ENCODE peak calls at places on chromosomes 3 and 15, in four cellular contexts. J is H9, S is IMR-90, F is trophoblast cell. R is an unnamed sample.

GRCh38 chr15:79065361-79065743 is 25.2 kb downstream of the RASGRF1 start:
- DNase-seq in J (no peak), F (no peak), S (no peak), R (no peak)

GRCh38 chr3:136544532-136544931 is 207.6 kb downstream of the STAG1 start:
- DNase-seq in F (peak), J (no peak), S (peak), R (peak)

GRCh38 chr15:98878172-98878571 is 129.4 kb downstream of the PGPEP1L start:
- DNase-seq in J (no peak), S (peak), F (peak), R (peak)

GRCh38 chr15:32927124-32927523 is 209.3 kb downstream of the GREM1 start:
- DNase-seq in S (no peak), J (no peak), F (no peak), R (no peak)

GRCh38 chr15:79179108-79179561 is 88.6 kb upstream of the RASGRF1 start:
- DNase-seq in F (peak), J (peak), S (peak), R (peak)

GRCh38 chr3:119731545-119732343 is 28.9 kb downstream of the CFAP91 start:
- DNase-seq in F (no peak), J (no peak), S (peak), R (peak)

GRCh38 chr3:61409638-61410037 is 151.7 kb upstream of the PTPRG start:
- DNase-seq in J (no peak), F (no peak), S (no peak), R (no peak)

GRCh38 chr3:55491296-55491816 is 4.2 kb upstream of the WNT5A start:
- DNase-seq in F (no peak), J (no peak), S (peak), R (peak)

GRCh38 chr15:90479656-90480055 is 50.1 kb upstream of the CRTC3 start:
- DNase-seq in S (peak), F (peak), J (no peak), R (no peak)

GRCh38 chr3:173221010-173221409 is 80.0 kb upstream of the SPATA16 start:
- DNase-seq in F (peak), S (no peak), J (no peak), R (peak)

GRCh38 chr15:38991701-38992100 is 427.1 kb upstream of the RASGRP1 start:
- DNase-seq in S (no peak), J (no peak), F (peak), R (no peak)

GRCh38 chr3:171110715-171111114 is 84.2 kb upstream of the SLC2A2 start:
- DNase-seq in F (no peak), S (no peak), J (no peak), R (no peak)

GRCh38 chr3:9909221-9910013 is 6.8 kb downstream of the IL17RE start:
- DNase-seq in J (no peak), F (no peak), S (no peak), R (no peak)

GRCh38 chr3:2595486-2595885 is 496.8 kb downstream of the CNTN4 start:
- DNase-seq in F (no peak), J (peak), S (no peak), R (no peak)

GRCh38 chr3:195071011-195071728 is 199.8 kb downstream of the XXYLT1 start:
- DNase-seq in S (no peak), F (no peak), J (no peak), R (no peak)

GRCh38 chr3:121818578-121818977 is 16.3 kb downstream of the IQCB1 start:
- DNase-seq in F (no peak), S (no peak), J (no peak), R (no peak)

GRCh38 chr3:160402249-160403027 is 3.0 kb downstream of the SMC4 start:
- DNase-seq in S (no peak), J (no peak), F (no peak), R (no peak)

GRCh38 chr3:14451844-14452533 is 49.6 kb downstream of the SLC6A6 start:
- DNase-seq in S (peak), J (no peak), F (no peak), R (peak)

GRCh38 chr3:42214064-42214463 is 51.9 kb downstream of the CCK start:
- DNase-seq in S (no peak), J (no peak), F (no peak), R (no peak)

GRCh38 chr3:79983063-79983561 is 215.3 kb upstream of the ROBO1 start:
- DNase-seq in J (no peak), F (no peak), S (no peak), R (no peak)

GRCh38 chr3:57683286-57683685 is 9.6 kb downstream of the DENND6A start:
- DNase-seq in S (no peak), F (no peak), J (no peak), R (no peak)

GRCh38 chr3:8769088-8769822 is at the start of gene OXTR:
- DNase-seq in J (peak), F (peak), S (peak), R (peak)

GRCh38 chr3:95926904-95927501 is 887.4 kb upstream of the EPHA6 start:
- DNase-seq in J (peak), S (no peak), F (no peak), R (no peak)

GRCh38 chr3:30720586-30721313 is 114.3 kb downstream of the TGFBR2 start:
- DNase-seq in J (no peak), F (peak), S (peak), R (peak)

GRCh38 chr3:66561374-66561773 is 60.6 kb upstream of the LRIG1 start:
- DNase-seq in F (peak), S (peak), J (no peak), R (peak)

GRCh38 chr3:150605998-150606641 is 3.0 kb downstream of the SELENOT start:
- DNase-seq in S (no peak), J (no peak), F (no peak), R (no peak)

GRCh38 chr3:77687545-77687944 is 647.6 kb downstream of the ROBO2 start:
- DNase-seq in F (no peak), J (no peak), S (no peak), R (no peak)
- H3K18ac ChIP-seq in F (no peak), J (no peak), S (no peak), R (no peak)

DNA sequence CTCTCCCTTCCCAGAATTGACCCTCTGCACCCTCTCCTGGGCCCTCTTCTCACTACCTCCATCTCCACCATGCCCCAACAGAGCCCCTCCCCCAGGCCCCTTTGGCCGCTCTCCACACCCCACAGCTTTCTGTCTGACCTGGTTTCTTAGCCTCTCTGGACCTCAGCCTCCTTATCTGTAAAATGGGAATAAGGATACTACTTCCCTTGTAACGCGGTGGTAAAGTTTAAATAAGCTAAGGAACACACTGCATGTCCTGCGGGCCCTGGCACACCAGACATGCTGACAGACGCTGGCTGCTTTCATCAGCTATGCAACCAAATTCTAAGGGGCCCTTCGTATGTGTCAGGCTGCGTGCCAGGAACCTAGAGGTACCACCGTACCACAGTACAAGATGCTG is 841 bp upstream of the SLC51A start:
- DNase-seq in S (no peak), J (no peak), F (no peak), R (no peak)
- H2AFZ ChIP-seq in S (no peak), J (no peak), F (no peak), R (no peak)

DNA sequence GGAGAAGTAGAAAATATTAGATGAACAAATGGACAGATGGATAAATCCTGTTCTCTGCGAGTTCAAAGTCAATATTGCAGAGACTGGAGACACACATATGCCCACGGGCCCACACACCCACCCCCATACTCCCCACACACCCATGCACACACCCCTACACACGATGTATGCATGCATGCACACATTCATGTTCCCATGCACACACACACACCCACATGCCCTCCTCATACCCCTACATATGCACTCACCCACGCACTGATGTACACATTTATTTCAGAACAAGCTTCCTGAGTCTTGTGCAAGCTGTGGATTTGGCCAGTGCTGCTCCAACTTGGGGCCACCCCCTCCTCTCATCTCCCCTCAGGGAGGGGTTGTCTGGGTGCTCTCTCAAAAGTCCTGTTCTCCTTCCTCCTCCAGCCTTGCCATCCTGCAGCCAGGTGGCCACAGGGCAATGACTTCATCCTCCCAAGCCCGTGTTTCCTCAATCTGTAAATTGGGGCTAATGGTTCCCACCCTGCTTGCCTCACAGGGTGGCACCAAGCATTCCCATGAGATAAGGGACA is 16.4 kb downstream of the MAPKAPK3 start:
- DNase-seq in F (no peak), J (no peak), S (no peak), R (no peak)
- H3K18ac ChIP-seq in F (no peak), J (no peak), S (no peak), R (no peak)

GRCh38 chr15:75104804-75105557 is 81.6 kb downstream of the PPCDC start:
- DNase-seq in S (peak), F (peak), J (no peak), R (peak)
- H2AFZ ChIP-seq in S (peak), F (peak), J (no peak), R (no peak)

GRCh38 chr3:52331906-52332305 is 15.8 kb downstream of the DNAH1 start:
- DNase-seq in S (no peak), F (no peak), J (no peak), R (no peak)

GRCh38 chr3:52328536-52329080 is 12.5 kb downstream of the DNAH1 start:
- DNase-seq in F (no peak), J (no peak), S (no peak), R (no peak)

GRCh38 chr3:52331091-52331490 is 15.0 kb downstream of the DNAH1 start:
- DNase-seq in F (no peak), J (no peak), S (no peak), R (no peak)

GRCh38 chr3:52327486-52328290 is 11.6 kb downstream of the DNAH1 start:
- DNase-seq in S (no peak), J (no peak), F (no peak), R (no peak)

GRCh38 chr3:52330194-52330805 is 14.2 kb downstream of the DNAH1 start:
- DNase-seq in J (no peak), F (no peak), S (no peak), R (no peak)
- H3K18ac ChIP-seq in J (no peak), F (no peak), S (no peak), R (no peak)

GRCh38 chr3:127831723-127832172 is 9.4 kb upstream of the MGLL start:
- DNase-seq in F (peak), S (peak), J (peak), R (peak)
- H2AFZ ChIP-seq in F (no peak), S (no peak), J (no peak), R (no peak)

GRCh38 chr3:101845405-101845804 is 3.9 kb upstream of the NFKBIZ start:
- DNase-seq in S (no peak), J (no peak), F (no peak), R (no peak)

GRCh38 chr3:101842935-101843330 is 6.4 kb upstream of the NFKBIZ start:
- DNase-seq in J (no peak), S (no peak), F (no peak), R (no peak)

GRCh38 chr3:101846709-101847108 is 2.6 kb upstream of the NFKBIZ start:
- DNase-seq in S (no peak), J (no peak), F (peak), R (no peak)

GRCh38 chr3:101840066-101840465 is 9.2 kb upstream of the NFKBIZ start:
- DNase-seq in F (no peak), J (no peak), S (no peak), R (no peak)

DNA sequence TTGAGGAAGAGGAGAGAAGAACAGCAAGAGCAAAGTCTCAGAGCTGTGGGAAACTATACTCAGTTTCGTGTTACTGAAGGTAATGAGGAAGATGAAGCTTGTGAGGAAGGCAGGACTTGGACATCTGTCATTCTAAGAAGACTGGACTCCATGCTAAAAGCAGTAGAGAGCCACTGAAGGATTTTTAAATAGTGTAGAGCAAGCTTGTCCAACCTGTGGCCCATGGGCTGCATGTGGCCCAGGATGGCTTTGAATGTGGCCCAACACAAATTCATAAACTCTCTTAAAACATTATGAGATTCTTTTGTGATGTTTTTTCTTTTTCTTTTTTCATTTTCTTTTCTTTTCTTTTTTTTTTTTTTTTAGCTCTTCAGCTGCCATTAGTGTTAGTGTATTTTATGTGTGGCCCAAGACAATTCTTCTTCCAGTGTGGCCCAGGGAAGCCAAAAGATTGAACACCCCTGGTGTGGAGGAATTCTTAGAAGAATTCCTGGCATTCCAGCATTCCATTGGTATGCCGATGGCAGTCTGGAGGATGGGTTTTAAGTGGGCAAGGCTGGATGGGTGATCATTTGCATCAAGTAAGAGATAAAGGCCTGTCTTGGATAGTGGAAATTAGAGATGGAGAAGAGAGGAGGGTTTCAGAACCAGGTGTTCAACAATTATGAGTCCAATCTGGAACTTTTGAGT is 6.9 kb upstream of the NFKBIZ start:
- DNase-seq in F (no peak), J (peak), S (no peak), R (peak)
- H3K18ac ChIP-seq in F (no peak), J (peak), S (peak), R (no peak)

GRCh38 chr3:132286035-132286434 is 31.2 kb upstream of the ACP3 start:
- DNase-seq in J (no peak), F (no peak), S (no peak), R (no peak)

GRCh38 chr3:132284756-132285619 is 32.2 kb upstream of the ACP3 start:
- DNase-seq in J (peak), S (no peak), F (peak), R (no peak)

GRCh38 chr3:132285620-132285945 is 31.6 kb upstream of the ACP3 start:
- DNase-seq in J (no peak), F (peak), S (no peak), R (no peak)

GRCh38 chr3:132284006-132284405 is 33.2 kb upstream of the ACP3 start:
- DNase-seq in F (peak), J (no peak), S (no peak), R (peak)

DNA sequence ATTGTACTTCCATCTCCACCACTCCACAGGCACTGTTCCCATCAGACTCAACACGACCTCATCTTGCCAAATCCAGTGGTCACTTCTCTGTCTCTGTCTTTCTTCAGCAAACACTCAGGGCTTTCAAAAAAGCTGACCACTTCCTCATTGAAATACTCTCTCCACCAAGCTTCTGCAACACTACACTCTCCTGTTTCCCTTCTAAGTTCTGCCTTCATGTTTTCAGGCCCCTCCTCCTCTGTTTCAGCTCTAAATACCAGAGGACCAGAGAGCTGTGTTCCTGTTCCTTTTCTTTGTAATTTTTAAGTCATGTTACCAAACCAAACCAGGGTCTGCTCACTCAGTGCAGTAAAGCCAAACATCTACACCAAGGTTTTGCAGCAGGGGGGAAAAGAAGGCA is 33.8 kb upstream of the ACP3 start:
- DNase-seq in F (peak), J (no peak), S (no peak), R (peak)
- H2AFZ ChIP-seq in F (peak), J (peak), S (no peak), R (peak)

DNA sequence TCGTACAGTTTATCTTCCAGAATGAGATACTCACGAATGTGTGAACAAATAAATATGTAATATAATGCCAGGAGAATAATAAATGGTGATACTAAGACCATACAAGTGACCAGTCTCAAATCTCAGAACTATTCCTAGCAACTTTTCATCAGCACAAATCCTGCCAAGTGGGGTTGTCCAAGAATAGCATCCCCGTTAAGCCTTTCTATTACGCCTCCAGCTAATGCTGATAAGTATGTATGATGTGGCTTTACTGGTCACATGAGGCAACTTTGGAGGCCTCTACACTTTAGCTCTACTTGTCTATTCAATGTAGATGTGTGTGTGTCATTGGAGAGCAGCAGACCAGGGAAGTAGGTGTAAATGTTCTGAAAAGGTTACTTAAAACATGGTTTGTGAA is 129.5 kb downstream of the KCNMB2 start:
- DNase-seq in F (no peak), S (no peak), J (no peak), R (peak)
- H3K18ac ChIP-seq in F (no peak), S (no peak), J (no peak), R (no peak)

R was measured in mesenchymal stem cell.